ENCODE peak calls at places on chromosomes 3 and 15, in ten cellular contexts. H is cardiac muscle cell; L is foreskin fibroblast; E is CD8-positive, alpha-beta T cell; O is OCI-LY7; J is lower leg skin; T is epithelial cell of esophagus; S is IMR-90; Q is fibroblast of pulmonary artery; F is HCT116. M is an unnamed sample.

GRCh38 chr3:171190668-171191067 is 164.1 kb upstream of the SLC2A2 start:
- DNase-seq in Q (no peak), E (no peak), H (no peak), L (no peak), S (peak; percentile 49), T (peak; percentile 58), F (no peak), O (no peak), J (no peak), M (no peak)

GRCh38 chr3:42680256-42680655 is 5.1 kb upstream of the KLHL40 start:
- DNase-seq in Q (no peak), F (no peak), T (peak; percentile 23), J (no peak), O (no peak), L (peak; percentile 72), E (no peak), S (peak; percentile 58), H (no peak), M (no peak)

GRCh38 chr3:128367726-128368125 is 99.0 kb downstream of the DNAJB8 start:
- DNase-seq in F (no peak), E (no peak), H (no peak), Q (no peak), S (peak; percentile 14), O (no peak), J (no peak), L (peak; percentile 21), T (peak; percentile 10), M (no peak)

GRCh38 chr15:92069308-92070244 is 216.1 kb downstream of the SLCO3A1 start:
- DNase-seq in J (peak; percentile 69), S (peak; percentile 80), H (no peak), Q (peak; percentile 76), T (peak; percentile 95), L (no peak), O (no peak), E (no peak), F (peak; percentile 39), M (no peak)

GRCh38 chr15:74202461-74203401 is at the start of gene STRA6:
- DNase-seq in O (no peak), T (peak; percentile 83), F (no peak), J (no peak), S (no peak), L (peak; percentile 33), H (peak; percentile 80), E (no peak), Q (no peak), M (peak; percentile 37)

GRCh38 chr3:126544596-126545281 is 14.0 kb downstream of the C3orf22 start:
- DNase-seq in F (no peak), T (no peak), Q (no peak), H (no peak), S (no peak), L (no peak), O (no peak), J (no peak), E (no peak), M (peak; percentile 1)

GRCh38 chr3:140843656-140844055 is 98.0 kb upstream of the SLC25A36 start:
- DNase-seq in T (no peak), L (no peak), S (no peak), J (no peak), O (peak; percentile 55), F (no peak), Q (no peak), E (no peak), H (no peak), M (no peak)

GRCh38 chr3:52606373-52607085 is 70.1 kb downstream of the UQCC5 start:
- DNase-seq in F (peak; percentile 89), S (peak; percentile 41), Q (peak; percentile 54), H (peak; percentile 3), E (no peak), L (peak; percentile 3), J (peak; percentile 24), T (peak; percentile 95), O (no peak), M (no peak)

DNA sequence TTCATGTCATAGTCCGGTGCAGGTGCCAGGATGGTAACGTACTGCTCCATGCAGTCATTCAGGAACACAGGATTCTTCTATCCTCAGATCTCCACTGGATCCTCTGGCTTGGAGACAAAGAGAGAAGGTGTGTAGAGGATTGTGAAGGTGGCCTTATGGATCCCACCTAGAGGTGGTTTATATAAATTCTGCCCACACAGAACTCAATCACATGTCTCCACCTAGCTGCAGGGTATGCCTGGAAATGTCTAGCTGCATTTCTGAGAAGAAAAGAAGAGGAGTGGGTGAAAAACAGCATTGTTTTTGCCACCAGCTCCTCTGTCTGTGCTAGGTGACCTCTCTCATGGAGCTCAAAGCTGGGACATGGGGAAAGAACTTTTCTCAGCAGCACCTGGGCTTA is 478.7 kb downstream of the PDCD6IP start:
- DNase-seq in S (no peak), Q (no peak), J (no peak), F (no peak), H (no peak), O (peak; percentile 28), E (no peak), T (no peak), L (no peak), M (no peak)
- TF ChIP-seq CTCF in S (no peak), Q (no peak), J (no peak), F (no peak), H (no peak), O (peak; percentile 69), E (no peak), T (no peak), L (no peak), M (no peak)

GRCh38 chr3:120349819-120350125 is 618 bp upstream of the LRRC58 start:
- DNase-seq in F (no peak), O (peak; percentile 45), J (no peak), Q (no peak), H (no peak), L (no peak), E (no peak), S (no peak), T (no peak), M (no peak)

GRCh38 chr3:120348065-120348980 is 831 bp downstream of the LRRC58 start:
- DNase-seq in O (peak; percentile 82), F (no peak), E (peak; percentile 43), T (no peak), J (no peak), Q (no peak), L (no peak), S (peak; percentile 10), H (peak; percentile 5), M (no peak)

GRCh38 chr3:120352017-120352416 is 2.9 kb upstream of the LRRC58 start:
- DNase-seq in H (no peak), F (no peak), T (no peak), J (no peak), Q (no peak), S (no peak), E (no peak), L (no peak), O (no peak), M (no peak)

GRCh38 chr3:120350431-120350941 is 1.3 kb upstream of the LRRC58 start:
- DNase-seq in H (no peak), S (peak; percentile 84), L (peak; percentile 54), O (peak; percentile 29), T (peak; percentile 57), E (no peak), F (no peak), Q (peak; percentile 82), J (no peak), M (no peak)

DNA sequence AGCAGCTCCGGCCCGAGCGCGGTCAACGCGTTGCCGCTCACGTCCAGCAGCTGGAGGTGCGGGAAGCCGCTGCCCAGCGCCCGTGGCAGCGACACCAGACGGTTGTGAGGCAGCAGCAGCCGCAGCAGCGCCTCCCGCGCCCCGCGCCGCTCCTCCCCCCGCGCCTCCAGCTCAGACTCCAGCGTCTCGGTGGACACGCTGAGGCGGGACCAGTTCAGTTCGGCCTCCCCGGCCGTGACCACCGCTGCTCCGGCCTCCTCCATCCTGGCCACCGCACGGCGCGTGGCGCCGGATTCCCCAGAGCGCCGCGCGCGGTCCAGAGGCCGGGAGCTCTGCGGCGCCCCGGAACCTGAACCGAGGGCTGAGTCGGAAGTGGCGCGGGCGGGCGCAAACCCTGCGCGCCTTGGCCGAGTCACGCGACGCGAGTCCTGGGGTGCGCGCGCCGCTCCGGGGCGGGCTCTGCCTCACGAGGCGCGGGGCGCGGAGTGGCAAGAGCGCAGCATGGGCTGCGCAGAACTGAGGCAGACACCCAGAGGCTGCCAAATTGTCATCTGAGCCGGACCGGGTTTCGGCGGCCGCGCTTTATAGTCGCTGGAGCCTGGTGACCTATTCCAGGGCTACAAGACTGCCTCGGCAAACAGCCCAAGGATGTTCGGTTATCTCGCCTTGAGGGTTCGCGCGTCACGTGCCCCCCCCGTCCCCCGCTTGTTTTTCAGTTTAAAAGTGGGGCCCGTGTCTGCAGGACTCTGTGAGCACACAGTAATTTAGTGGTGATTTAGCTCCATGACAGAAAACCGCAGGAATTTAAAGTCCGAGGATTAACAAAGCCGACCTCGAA is at the start of gene LRRC58:
- DNase-seq in L (peak; percentile 96), E (peak; percentile 88), H (peak; percentile 94), O (peak; percentile 94), S (peak; percentile 91), J (peak; percentile 84), F (peak; percentile 93), T (peak; percentile 95), Q (peak; percentile 94), M (peak; percentile 64)
- TF ChIP-seq CTCF in L (peak; percentile 14), E (peak; percentile 35), H (peak; percentile 32), O (peak; percentile 64), S (peak; percentile 30), J (no peak), F (peak; percentile 16), T (peak; percentile 10), Q (no peak), M (no peak)

GRCh38 chr15:90960316-90961091 is 5.8 kb downstream of the RCCD1 start:
- DNase-seq in F (no peak), Q (no peak), O (no peak), S (no peak), T (no peak), H (no peak), J (no peak), E (no peak), L (no peak), M (no peak)
- TF ChIP-seq CTCF in F (no peak), Q (no peak), O (no peak), S (no peak), T (no peak), H (no peak), J (no peak), E (no peak), L (no peak), M (no peak)

GRCh38 chr3:46484911-46485696 is 12.7 kb upstream of the RTP3 start:
- DNase-seq in J (no peak), T (no peak), Q (no peak), F (no peak), H (peak; percentile 38), E (no peak), S (no peak), O (no peak), L (no peak), M (no peak)

GRCh38 chr3:46481636-46482035 is 16.1 kb upstream of the RTP3 start:
- DNase-seq in L (no peak), S (no peak), Q (no peak), E (no peak), T (no peak), O (no peak), J (no peak), F (no peak), H (no peak), M (no peak)

GRCh38 chr3:46482632-46483311 is 15.0 kb upstream of the RTP3 start:
- DNase-seq in E (no peak), O (no peak), T (peak; percentile 33), L (no peak), Q (peak; percentile 83), H (no peak), F (no peak), J (no peak), S (peak; percentile 62), M (no peak)

GRCh38 chr3:46484388-46484787 is 13.4 kb upstream of the RTP3 start:
- DNase-seq in L (no peak), O (no peak), J (no peak), H (no peak), F (no peak), E (no peak), T (no peak), S (no peak), Q (no peak), M (no peak)

DNA sequence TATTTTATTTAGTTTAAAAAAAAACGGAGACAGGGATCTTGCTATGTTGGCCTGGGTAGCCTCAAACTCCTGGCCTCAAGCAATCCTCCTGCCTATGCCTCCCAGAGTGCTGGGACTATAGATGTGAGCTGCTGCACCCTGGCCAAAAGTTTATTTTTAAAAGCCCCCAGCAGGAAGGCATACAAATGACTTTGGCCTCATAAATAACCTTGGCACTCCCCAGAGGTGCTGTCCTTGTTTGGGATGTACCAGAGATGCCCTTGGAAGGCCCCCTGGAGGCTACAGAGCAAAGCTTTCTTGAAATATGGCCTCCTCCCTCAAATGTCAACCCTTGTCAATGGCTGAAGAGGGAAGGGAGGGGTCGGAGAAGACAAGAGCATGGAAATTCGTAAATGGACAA is 14.0 kb upstream of the RTP3 start:
- DNase-seq in T (no peak), F (no peak), S (no peak), L (no peak), E (no peak), Q (no peak), O (no peak), H (no peak), J (no peak), M (no peak)
- TF ChIP-seq CTCF in T (no peak), F (no peak), S (no peak), L (no peak), E (no peak), Q (no peak), O (no peak), H (no peak), J (no peak), M (no peak)